ENCODE peak calls at places on chromosomes 4 and X, in seven cellular contexts. One of them, this sample, is unnamed.

GRCh38 chrX:106728337-106728736 is 1.8 kb downstream of the RNF128 start:
- DNase-seq in activated T-helper 1 cell treated with anti-CD3 and anti-CD28 coated beads, Interleukin-2, amount 50 U/mL, for 16 hours: no peak
- DNase-seq in Kasumi-1: no peak
- DNase-seq in epithelial cell of prostate: no peak
- DNase-seq in NCI-H345: no peak
- DNase-seq in NCI-H510A: no peak
- DNase-seq in left kidney: no peak
- DNase-seq in this sample: no peak

GRCh38 chr4:80008971-80009370 is 64.1 kb downstream of the ANTXR2 start:
- DNase-seq in activated T-helper 1 cell treated with anti-CD3 and anti-CD28 coated beads, Interleukin-2, amount 50 U/mL, for 16 hours: no peak
- DNase-seq in Kasumi-1: no peak
- DNase-seq in left kidney: no peak
- DNase-seq in epithelial cell of prostate: no peak
- DNase-seq in NCI-H510A: no peak
- DNase-seq in NCI-H345: no peak
- DNase-seq in this sample: no peak

GRCh38 chr4:110877728-110878382 is 255.0 kb upstream of the PITX2 start:
- DNase-seq in epithelial cell of prostate: no peak
- DNase-seq in activated T-helper 1 cell treated with anti-CD3 and anti-CD28 coated beads, Interleukin-2, amount 50 U/mL, for 16 hours: no peak
- DNase-seq in Kasumi-1: no peak
- DNase-seq in NCI-H510A: no peak
- DNase-seq in left kidney: no peak
- DNase-seq in NCI-H345: no peak
- DNase-seq in this sample: no peak

GRCh38 chrX:150365051-150365952 is 2.2 kb downstream of the MAMLD1 start:
- DNase-seq in left kidney: peak
- DNase-seq in NCI-H345: peak
- DNase-seq in Kasumi-1: peak
- DNase-seq in epithelial cell of prostate: no peak
- DNase-seq in activated T-helper 1 cell treated with anti-CD3 and anti-CD28 coated beads, Interleukin-2, amount 50 U/mL, for 16 hours: no peak
- DNase-seq in NCI-H510A: no peak
- DNase-seq in this sample: peak

GRCh38 chrX:69236641-69237040 is 71.4 kb upstream of the PJA1 start:
- DNase-seq in left kidney: no peak
- DNase-seq in NCI-H510A: no peak
- DNase-seq in NCI-H345: no peak
- DNase-seq in epithelial cell of prostate: no peak
- DNase-seq in Kasumi-1: no peak
- DNase-seq in activated T-helper 1 cell treated with anti-CD3 and anti-CD28 coated beads, Interleukin-2, amount 50 U/mL, for 16 hours: no peak
- DNase-seq in this sample: no peak

GRCh38 chr4:127622923-127623754 is 9.6 kb upstream of the INTU start:
- DNase-seq in NCI-H345: no peak
- DNase-seq in epithelial cell of prostate: no peak
- DNase-seq in activated T-helper 1 cell treated with anti-CD3 and anti-CD28 coated beads, Interleukin-2, amount 50 U/mL, for 16 hours: no peak
- DNase-seq in Kasumi-1: no peak
- DNase-seq in NCI-H510A: peak
- DNase-seq in left kidney: peak
- DNase-seq in this sample: peak

GRCh38 chr4:36244257-36245084 is at the start of gene ARAP2:
- DNase-seq in Kasumi-1: peak
- DNase-seq in epithelial cell of prostate: peak
- DNase-seq in NCI-H345: peak
- DNase-seq in left kidney: peak
- DNase-seq in NCI-H510A: peak
- DNase-seq in activated T-helper 1 cell treated with anti-CD3 and anti-CD28 coated beads, Interleukin-2, amount 50 U/mL, for 16 hours: peak
- DNase-seq in this sample: peak

GRCh38 chrX:38760883-38761282 is 40.4 kb upstream of the MID1IP1 start:
- DNase-seq in Kasumi-1: no peak
- DNase-seq in epithelial cell of prostate: no peak
- DNase-seq in activated T-helper 1 cell treated with anti-CD3 and anti-CD28 coated beads, Interleukin-2, amount 50 U/mL, for 16 hours: no peak
- DNase-seq in left kidney: no peak
- DNase-seq in NCI-H345: no peak
- DNase-seq in NCI-H510A: no peak
- DNase-seq in this sample: no peak

GRCh38 chr4:62191446-62191845 is 991.3 kb downstream of the ADGRL3 start:
- DNase-seq in NCI-H345: no peak
- DNase-seq in left kidney: no peak
- DNase-seq in activated T-helper 1 cell treated with anti-CD3 and anti-CD28 coated beads, Interleukin-2, amount 50 U/mL, for 16 hours: no peak
- DNase-seq in Kasumi-1: no peak
- DNase-seq in epithelial cell of prostate: no peak
- DNase-seq in NCI-H510A: no peak
- DNase-seq in this sample: no peak

GRCh38 chr4:80918004-80918403 is 112.5 kb upstream of the BMP3 start:
- DNase-seq in NCI-H345: no peak
- DNase-seq in epithelial cell of prostate: peak
- DNase-seq in activated T-helper 1 cell treated with anti-CD3 and anti-CD28 coated beads, Interleukin-2, amount 50 U/mL, for 16 hours: no peak
- DNase-seq in Kasumi-1: no peak
- DNase-seq in NCI-H510A: no peak
- DNase-seq in left kidney: no peak
- DNase-seq in this sample: no peak

GRCh38 chr4:111535792-111536191 is 609.5 kb upstream of the FAM241A start:
- DNase-seq in left kidney: no peak
- DNase-seq in activated T-helper 1 cell treated with anti-CD3 and anti-CD28 coated beads, Interleukin-2, amount 50 U/mL, for 16 hours: no peak
- DNase-seq in Kasumi-1: no peak
- DNase-seq in NCI-H345: no peak
- DNase-seq in NCI-H510A: no peak
- DNase-seq in epithelial cell of prostate: no peak
- DNase-seq in this sample: no peak

GRCh38 chrX:78822157-78822683 is 74.7 kb downstream of the LPAR4 start:
- DNase-seq in epithelial cell of prostate: no peak
- DNase-seq in activated T-helper 1 cell treated with anti-CD3 and anti-CD28 coated beads, Interleukin-2, amount 50 U/mL, for 16 hours: no peak
- DNase-seq in NCI-H345: no peak
- DNase-seq in Kasumi-1: no peak
- DNase-seq in NCI-H510A: no peak
- DNase-seq in left kidney: no peak
- DNase-seq in this sample: no peak

GRCh38 chrX:48937065-48937907 is 18.5 kb upstream of the PIM2 start:
- DNase-seq in NCI-H345: no peak
- DNase-seq in Kasumi-1: peak
- DNase-seq in NCI-H510A: no peak
- DNase-seq in activated T-helper 1 cell treated with anti-CD3 and anti-CD28 coated beads, Interleukin-2, amount 50 U/mL, for 16 hours: peak
- DNase-seq in epithelial cell of prostate: no peak
- DNase-seq in left kidney: no peak
- DNase-seq in this sample: peak

GRCh38 chr4:122652379-122652778 is 31.5 kb upstream of the IL21 start:
- DNase-seq in left kidney: peak
- DNase-seq in NCI-H345: no peak
- DNase-seq in Kasumi-1: peak
- DNase-seq in epithelial cell of prostate: no peak
- DNase-seq in NCI-H510A: no peak
- DNase-seq in activated T-helper 1 cell treated with anti-CD3 and anti-CD28 coated beads, Interleukin-2, amount 50 U/mL, for 16 hours: no peak
- DNase-seq in this sample: peak

GRCh38 chrX:120140293-120140981 is 18.0 kb upstream of the RHOXF2 start:
- DNase-seq in Kasumi-1: no peak
- DNase-seq in epithelial cell of prostate: no peak
- DNase-seq in NCI-H345: no peak
- DNase-seq in left kidney: no peak
- DNase-seq in NCI-H510A: no peak
- DNase-seq in activated T-helper 1 cell treated with anti-CD3 and anti-CD28 coated beads, Interleukin-2, amount 50 U/mL, for 16 hours: no peak
- DNase-seq in this sample: no peak

GRCh38 chr4:4461850-4462249 is 74.9 kb downstream of the NSG1 start:
- DNase-seq in left kidney: peak
- DNase-seq in NCI-H510A: peak
- DNase-seq in activated T-helper 1 cell treated with anti-CD3 and anti-CD28 coated beads, Interleukin-2, amount 50 U/mL, for 16 hours: peak
- DNase-seq in Kasumi-1: no peak
- DNase-seq in NCI-H345: no peak
- DNase-seq in epithelial cell of prostate: no peak
- DNase-seq in this sample: no peak